ENCODE peak calls at places on chromosome 21, in seven cellular contexts. E is GM06990; F is EH; N is NCI-H1092 treated with DMSO at 0.1 percent for 48 hours; G is endothelial cell; Z is activated naive CD8-positive, alpha-beta T cell treated with anti-CD3 and anti-CD28 coated beads, Interleukin-2, amount 50 U/mL, for 24 hours; W is amniotic stem cell. M is an unnamed sample.

GRCh38 chr21:38266732-38267131 is 9.9 kb downstream of the KCNJ15 start:
- DNase-seq in G (no peak), W (no peak), N (no peak), Z (no peak), E (no peak), F (peak; percentile 74), M (no peak)

GRCh38 chr21:19322360-19322759 is 918.8 kb upstream of the TMPRSS15 start:
- DNase-seq in W (no peak), E (no peak), Z (no peak), G (no peak), N (peak; percentile 16), F (no peak), M (no peak)

GRCh38 chr21:46483300-46484295 is 24.9 kb downstream of the DIP2A start:
- DNase-seq in Z (no peak), E (no peak), W (no peak), G (no peak), N (no peak), F (no peak), M (no peak)

GRCh38 chr21:41651830-41652229 is 115.0 kb downstream of the RIPK4 start:
- DNase-seq in W (no peak), E (no peak), N (no peak), F (peak; percentile 24), Z (no peak), G (no peak), M (no peak)

GRCh38 chr21:33042812-33043211 is 17.1 kb downstream of the OLIG2 start:
- DNase-seq in F (peak; percentile 91), G (no peak), Z (no peak), N (no peak), W (no peak), E (no peak), M (no peak)

GRCh38 chr21:33644383-33645074 is 2.2 kb downstream of the ITSN1 start:
- DNase-seq in Z (no peak), E (no peak), G (no peak), N (no peak), F (peak; percentile 85), W (no peak), M (no peak)

GRCh38 chr21:37281993-37282392 is 14.9 kb upstream of the VPS26C start:
- DNase-seq in N (peak; percentile 40), Z (no peak), W (no peak), G (no peak), F (no peak), E (no peak), M (no peak)

GRCh38 chr21:42236014-42236413 is 17.1 kb downstream of the ABCG1 start:
- DNase-seq in W (no peak), E (no peak), Z (no peak), G (no peak), N (no peak), F (no peak), M (no peak)

GRCh38 chr21:15152591-15152990 is 87.8 kb upstream of the NRIP1 start:
- DNase-seq in G (no peak), Z (no peak), N (no peak), E (no peak), F (no peak), W (no peak), M (no peak)

GRCh38 chr21:44914176-44914874 is 6.4 kb downstream of the ITGB2 start:
- DNase-seq in G (no peak), F (no peak), N (no peak), W (no peak), E (peak; percentile 52), Z (peak; percentile 73), M (no peak)

GRCh38 chr21:45478115-45478801 is 64.0 kb downstream of the SLC19A1 start:
- DNase-seq in G (peak; percentile 76), N (peak; percentile 81), Z (peak; percentile 81), F (peak; percentile 58), W (no peak), E (no peak), M (peak; percentile 80)

GRCh38 chr21:42162831-42163510 is 56.0 kb upstream of the ABCG1 start:
- DNase-seq in W (no peak), E (no peak), F (no peak), N (no peak), Z (peak; percentile 2), G (no peak), M (no peak)

GRCh38 chr21:39313042-39313456 is 383 bp downstream of the BRWD1 start:
- DNase-seq in E (no peak), W (no peak), N (peak; percentile 72), F (no peak), G (peak; percentile 34), Z (no peak), M (no peak)

GRCh38 chr21:25838809-25839208 is 104.0 kb downstream of the GABPA start:
- DNase-seq in N (no peak), F (no peak), W (no peak), Z (no peak), G (no peak), E (no peak), M (no peak)

GRCh38 chr21:43287974-43288755 is 119.4 kb downstream of the CRYAA start:
- DNase-seq in G (no peak), N (no peak), F (no peak), Z (no peak), E (no peak), W (no peak), M (no peak)

GRCh38 chr21:33685613-33686197 is 43.4 kb downstream of the ITSN1 start:
- DNase-seq in W (peak; percentile 39), Z (no peak), N (no peak), G (no peak), E (no peak), F (peak; percentile 89), M (no peak)

GRCh38 chr21:38712076-38712475 is 93.7 kb upstream of the ETS2 start:
- DNase-seq in F (peak; percentile 57), W (no peak), E (no peak), G (peak; percentile 44), Z (no peak), N (peak; percentile 96), M (no peak)

GRCh38 chr21:15686506-15686905 is 43.3 kb upstream of the USP25 start:
- DNase-seq in Z (no peak), W (no peak), N (no peak), F (no peak), G (no peak), E (no peak), M (no peak)

GRCh38 chr21:39444406-39445145 is 1.0 kb downstream of the LCA5L start:
- DNase-seq in W (peak; percentile 12), F (peak; percentile 74), G (peak; percentile 11), N (no peak), Z (no peak), E (no peak), M (peak; percentile 28)

GRCh38 chr21:38953516-38953915 is 147.8 kb downstream of the ETS2 start:
- DNase-seq in W (no peak), G (no peak), E (no peak), F (no peak), Z (no peak), N (no peak), M (no peak)

GRCh38 chr21:38352536-38353219 is 95.9 kb downstream of the KCNJ15 start:
- DNase-seq in Z (peak; percentile 50), G (peak; percentile 81), N (peak; percentile 67), E (no peak), W (peak; percentile 59), F (peak; percentile 76), M (no peak)